ENCODE peak calls at places on chromosome 15, in five cellular contexts. U, S, Q, B and A are unnamed samples.

GRCh38 chr15:73979636-73980035 is 12.5 kb downstream of the STOML1 start:
- DNase-seq in U (no peak), S (no peak), Q (no peak), B (no peak), A (no peak)

GRCh38 chr15:41661529-41662225 is 1.5 kb downstream of the MGA start:
- DNase-seq in U (peak; percentile 57), S (peak; percentile 75), Q (peak; percentile 82), B (peak; percentile 79), A (peak; percentile 84)

GRCh38 chr15:28107111-28107893 is 8.2 kb upstream of the OCA2 start:
- DNase-seq in U (no peak), S (peak; percentile 25), Q (no peak), B (peak; percentile 39), A (peak; percentile 66)

GRCh38 chr15:93027413-93027812 is 61.6 kb downstream of the RGMA start:
- DNase-seq in U (no peak), S (no peak), Q (no peak), B (peak; percentile 47), A (peak; percentile 56)

GRCh38 chr15:92687183-92687582 is 31.6 kb upstream of the FAM174B start:
- DNase-seq in U (no peak), S (peak; percentile 79), Q (no peak), B (peak; percentile 76), A (no peak)

GRCh38 chr15:73959801-73960200 is 32.3 kb downstream of the STOML1 start:
- DNase-seq in U (no peak), S (no peak), Q (no peak), B (no peak), A (peak; percentile 43)

GRCh38 chr15:69014454-69014853 is at the start of gene NOX5:
- DNase-seq in U (no peak), S (no peak), Q (peak; percentile 41), B (no peak), A (no peak)

GRCh38 chr15:73069109-73069508 is 16.8 kb downstream of the NEO1 start:
- DNase-seq in U (no peak), S (no peak), Q (no peak), B (no peak), A (no peak)

GRCh38 chr15:89333959-89334509 is 590 bp downstream of the POLG start:
- DNase-seq in U (no peak), S (no peak), Q (no peak), B (no peak), A (no peak)

GRCh38 chr15:30940359-30940758 is 36.6 kb downstream of the FAN1 start:
- DNase-seq in U (no peak), S (no peak), Q (no peak), B (no peak), A (no peak)

GRCh38 chr15:88043396-88043795 is 213.1 kb downstream of the NTRK3 start:
- DNase-seq in U (no peak), S (no peak), Q (no peak), B (no peak), A (no peak)

GRCh38 chr15:60374628-60375081 is 23.1 kb downstream of the ANXA2 start:
- DNase-seq in U (no peak), S (peak; percentile 98), Q (peak; percentile 99), B (peak; percentile 97), A (peak; percentile 99)

GRCh38 chr15:43794269-43795037 is 2.3 kb downstream of the SERF2 start:
- DNase-seq in U (no peak), S (peak; percentile 9), Q (peak; percentile 65), B (peak; percentile 40), A (no peak)
- H3K4me3 ChIP-seq in U (no peak overlapping the region), S (no peak overlapping the region), Q (no peak overlapping the region), B (no peak overlapping the region), A (no peak overlapping the region)

GRCh38 chr15:85762756-85763127 is 32.0 kb downstream of the KLHL25 start:
- DNase-seq in U (no peak), S (no peak), Q (no peak), B (no peak), A (no peak)
- H3K4me1 ChIP-seq in U (peaks cover 8% of the 10 kb centered on the region), S (no peaks in the 10 kb centered on the region), Q (no peaks in the 10 kb centered on the region), B (peaks cover 7% of the 10 kb centered on the region), A (peaks cover 20% of the 10 kb centered on the region)

GRCh38 chr15:71118345-71118744 is 3.1 kb downstream of the THSD4 start:
- DNase-seq in U (no peak), S (no peak), Q (no peak), B (no peak), A (no peak)

GRCh38 chr15:71117906-71118305 is 2.6 kb downstream of the THSD4 start:
- DNase-seq in U (no peak), S (no peak), Q (no peak), B (no peak), A (no peak)

GRCh38 chr15:71116366-71116765 is 1.1 kb downstream of the THSD4 start:
- DNase-seq in U (no peak), S (no peak), Q (peak; percentile 38), B (no peak), A (no peak)

GRCh38 chr15:71115567-71116351 is 488 bp downstream of the THSD4 start:
- DNase-seq in U (no peak), S (no peak), Q (peak; percentile 58), B (peak; percentile 59), A (no peak)

GRCh38 chr15:71116942-71117341 is 1.7 kb downstream of the THSD4 start:
- DNase-seq in U (no peak), S (no peak), Q (no peak), B (no peak), A (no peak)
- H3K4me3 ChIP-seq in U (no peak overlapping the region), S (no peak overlapping the region), Q (peak overlapping the region; percentile 96), B (no peak overlapping the region), A (peak overlapping the region; percentile 74)

DNA sequence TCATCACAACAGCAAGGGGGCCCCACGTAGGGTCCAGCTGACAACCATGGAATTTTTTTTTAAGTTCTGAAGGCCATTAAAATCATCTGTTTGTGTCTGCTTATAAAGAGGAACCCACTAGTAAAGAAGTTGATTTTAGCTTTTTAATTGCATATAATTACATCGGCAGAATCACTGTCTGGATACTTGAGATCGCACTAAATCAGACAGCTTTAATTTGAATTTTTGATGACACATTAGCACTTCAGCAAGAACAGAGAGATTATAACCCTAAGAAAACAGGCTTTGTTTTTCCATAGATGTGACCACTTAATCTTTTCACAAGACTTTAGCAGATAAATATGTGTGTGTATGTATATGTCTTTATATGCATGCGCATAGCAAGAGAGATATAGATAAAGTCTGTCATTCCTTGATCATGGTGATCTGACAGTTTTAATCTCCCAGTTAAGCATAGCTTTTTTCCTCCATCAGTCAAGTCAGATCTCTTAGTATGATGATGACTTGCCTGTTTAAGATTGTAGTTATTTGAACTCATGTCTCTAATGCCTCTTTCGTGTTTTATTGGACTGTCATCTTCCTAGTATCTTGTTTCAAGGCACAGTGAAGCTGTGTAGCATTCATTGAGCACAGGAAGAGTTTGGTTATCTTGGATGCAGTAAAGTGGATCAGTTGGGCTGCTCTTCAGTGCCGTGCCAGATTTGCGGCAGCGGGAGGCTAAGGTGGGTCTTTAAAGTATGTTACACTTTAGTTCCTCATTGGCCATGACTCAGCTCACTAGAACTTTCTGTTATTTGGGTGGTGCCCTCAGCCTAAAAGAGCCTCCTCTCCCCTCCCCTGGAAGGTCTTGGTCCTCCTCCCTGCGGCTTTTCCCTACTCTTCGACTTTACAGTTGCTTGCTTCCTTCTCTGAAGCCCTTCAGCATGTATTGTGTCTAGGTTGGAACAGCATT is 45.9 kb upstream of the SKOR1 start:
- DNase-seq in U (no peak), S (no peak), Q (no peak), B (no peak), A (no peak)
- H3K4me1 ChIP-seq in U (peaks cover 5% of the 10 kb centered on the region), S (no peaks in the 10 kb centered on the region), Q (peaks cover 2% of the 10 kb centered on the region), B (no peaks in the 10 kb centered on the region), A (no peaks in the 10 kb centered on the region)

DNA sequence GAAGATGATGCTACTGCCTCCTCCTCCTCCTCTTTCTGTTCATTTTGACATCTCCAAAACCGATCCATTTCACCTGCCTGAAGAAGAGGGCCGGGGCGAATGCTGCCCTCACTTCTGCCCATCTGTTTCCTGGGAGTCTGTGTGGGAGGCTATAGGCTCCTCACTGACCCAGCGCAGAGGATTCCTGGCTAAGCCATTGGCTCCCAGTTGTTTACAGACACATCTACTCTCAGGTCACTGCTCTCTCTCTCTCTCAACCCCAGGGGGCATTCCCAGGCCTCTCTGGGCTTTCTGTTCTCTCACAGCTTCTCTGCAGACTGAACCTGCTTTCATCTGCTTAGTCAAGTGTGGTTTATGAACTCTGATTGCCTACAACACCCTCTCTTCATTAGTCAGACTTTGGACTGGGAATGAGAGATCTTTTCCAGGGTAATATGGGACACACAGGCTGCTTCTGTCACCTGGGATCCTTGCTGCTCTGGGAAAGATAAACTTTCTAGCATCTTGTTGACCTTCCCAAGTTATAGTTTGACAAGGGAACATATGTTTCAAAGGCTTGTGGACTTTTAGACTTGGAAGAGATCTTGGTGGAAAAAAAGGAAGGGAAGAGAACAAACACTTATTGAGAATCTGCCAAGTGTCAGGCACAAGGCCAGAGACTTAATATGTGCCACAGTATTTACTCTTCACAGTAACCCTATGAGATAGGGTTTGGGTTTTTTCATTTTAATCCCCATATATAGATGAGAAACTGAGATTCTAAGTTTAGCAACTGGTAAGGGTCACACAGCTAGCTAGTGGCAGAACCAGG is 30.2 kb upstream of the USP3 start:
- DNase-seq in U (no peak), S (no peak), Q (peak; percentile 90), B (peak; percentile 81), A (no peak)
- H3K4me3 ChIP-seq in U (no peak overlapping the region), S (no peak overlapping the region), Q (no peak overlapping the region), B (no peak overlapping the region), A (no peak overlapping the region)

DNA sequence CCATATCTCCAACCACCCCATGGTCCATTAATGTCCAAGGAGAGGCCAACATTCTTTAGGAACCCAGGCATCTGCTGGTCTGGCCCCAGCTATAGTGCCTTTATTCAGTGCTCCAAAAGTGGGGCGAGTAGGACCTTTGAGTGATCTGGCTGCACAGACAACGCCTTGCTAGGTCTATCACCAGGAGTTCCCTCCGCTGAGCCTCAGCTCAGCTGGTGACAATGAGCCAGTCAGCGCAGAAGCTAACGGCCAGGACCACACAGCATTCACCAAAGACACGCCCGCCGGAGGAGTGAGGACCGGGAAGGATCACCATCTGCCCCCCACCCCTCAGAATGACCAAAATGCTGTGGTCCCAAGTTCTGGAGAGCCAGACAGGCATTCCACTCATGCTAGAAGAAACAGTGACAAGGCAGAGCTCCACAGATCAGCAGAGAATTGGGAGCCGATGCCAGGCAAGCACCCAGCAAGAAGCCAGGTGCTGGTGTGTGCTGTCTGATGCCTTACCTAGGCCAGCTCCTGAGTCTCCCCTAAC is 19.0 kb downstream of the TBC1D2B start:
- DNase-seq in U (no peak), S (no peak), Q (no peak), B (no peak), A (no peak)
- H3K4me1 ChIP-seq in U (peaks cover 2% of the 10 kb centered on the region), S (peaks cover 39% of the 10 kb centered on the region), Q (peaks cover 25% of the 10 kb centered on the region), B (peaks cover 30% of the 10 kb centered on the region), A (peaks cover 41% of the 10 kb centered on the region)

GRCh38 chr15:77733579-77734300 is 101.0 kb upstream of the LINGO1 start:
- DNase-seq in U (no peak), S (no peak), Q (no peak), B (no peak), A (no peak)

GRCh38 chr15:77732514-77733335 is 100.0 kb upstream of the LINGO1 start:
- DNase-seq in U (no peak), S (no peak), Q (no peak), B (no peak), A (no peak)

GRCh38 chr15:77731067-77731466 is 98.4 kb upstream of the LINGO1 start:
- DNase-seq in U (no peak), S (no peak), Q (no peak), B (no peak), A (no peak)

GRCh38 chr15:77734306-77734705 is 101.6 kb upstream of the LINGO1 start:
- DNase-seq in U (no peak), S (no peak), Q (no peak), B (no peak), A (no peak)

DNA sequence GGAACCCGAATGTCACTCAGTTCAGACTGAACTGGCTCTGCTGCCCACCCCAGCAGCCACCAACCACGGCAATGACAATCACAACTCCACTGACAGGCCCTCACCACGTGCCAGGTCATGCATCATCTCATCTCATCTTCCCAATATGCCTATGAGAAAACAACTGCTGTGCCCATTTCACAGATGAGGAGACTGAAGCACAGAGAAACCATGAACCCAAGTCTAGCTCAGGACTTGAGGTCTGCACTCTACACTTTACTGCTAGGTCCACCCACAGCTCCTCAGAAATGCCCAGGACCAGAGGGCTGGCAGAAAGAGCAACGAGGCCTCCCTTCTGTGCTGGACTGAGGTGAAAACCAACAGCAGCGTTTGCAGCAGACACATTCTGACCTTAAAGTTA is 99.2 kb upstream of the LINGO1 start:
- DNase-seq in U (no peak), S (no peak), Q (no peak), B (no peak), A (no peak)
- H3K4me3 ChIP-seq in U (no peak overlapping the region), S (no peak overlapping the region), Q (no peak overlapping the region), B (no peak overlapping the region), A (no peak overlapping the region)